ENCODE peak calls at places on chromosomes 3 and 15, in nine cellular contexts. U, R, Z, B, D, X, Q, H and K are unnamed samples.

GRCh38 chr3:51311055-51311454 is 74.0 kb upstream of the MANF start:
- DNase-seq in U (no peak), R (no peak), Z (peak), B (no peak), D (no peak), X (no peak), Q (no peak), H (no peak), K (peak)

GRCh38 chr3:45536316-45536715 is 58.2 kb upstream of the LIMD1 start:
- DNase-seq in U (no peak), R (no peak), Z (no peak), B (no peak), D (no peak), X (no peak), Q (no peak), H (no peak), K (no peak)

GRCh38 chr3:113441051-113441770 is at the start of gene CFAP44:
- DNase-seq in U (peak), R (peak), Z (no peak), B (peak), D (peak), X (no peak), Q (no peak), H (peak), K (no peak)

GRCh38 chr3:195761503-195762248 is 40.9 kb downstream of the MUC20 start:
- DNase-seq in U (no peak), R (no peak), Z (no peak), B (no peak), D (no peak), X (no peak), Q (no peak), H (no peak), K (no peak)

GRCh38 chr3:66554178-66554577 is 53.4 kb upstream of the LRIG1 start:
- DNase-seq in U (no peak), R (no peak), Z (no peak), B (no peak), D (no peak), X (no peak), Q (no peak), H (no peak), K (no peak)

GRCh38 chr15:69943637-69944036 is 154.1 kb downstream of the TLE3 start:
- DNase-seq in U (no peak), R (no peak), Z (no peak), B (no peak), D (no peak), X (no peak), Q (no peak), H (no peak), K (no peak)

GRCh38 chr3:94734201-94734600 is 671.3 kb downstream of the NSUN3 start:
- DNase-seq in U (no peak), R (no peak), Z (no peak), B (no peak), D (no peak), X (no peak), Q (no peak), H (no peak), K (no peak)

GRCh38 chr3:27093771-27094170 is 275.4 kb downstream of the NEK10 start:
- DNase-seq in U (no peak), R (no peak), Z (no peak), B (no peak), D (no peak), X (no peak), Q (no peak), H (no peak), K (no peak)

GRCh38 chr3:108485146-108485545 is 25.2 kb downstream of the MYH15 start:
- DNase-seq in U (no peak), R (no peak), Z (peak), B (no peak), D (peak), X (no peak), Q (no peak), H (no peak), K (no peak)

GRCh38 chr15:41870689-41871081 is 23.2 kb downstream of the SPTBN5 start:
- DNase-seq in U (peak), R (no peak), Z (no peak), B (peak), D (no peak), X (no peak), Q (no peak), H (peak), K (no peak)

GRCh38 chr15:24857094-24857437 is 97.7 kb upstream of the SNRPN start:
- DNase-seq in U (no peak), R (no peak), Z (no peak), B (no peak), D (no peak), X (no peak), Q (no peak), H (no peak), K (no peak)

GRCh38 chr3:71658131-71658530 is 67.1 kb downstream of the EIF4E3 start:
- DNase-seq in U (no peak), R (peak), Z (no peak), B (no peak), D (no peak), X (no peak), Q (peak), H (no peak), K (peak)

GRCh38 chr3:25910997-25911396 is 121.1 kb downstream of the OXSM start:
- DNase-seq in U (peak), R (no peak), Z (peak), B (peak), D (no peak), X (no peak), Q (no peak), H (peak), K (peak)

GRCh38 chr3:147383617-147384016 is 22.7 kb downstream of the ZIC4 start:
- DNase-seq in U (no peak), R (no peak), Z (no peak), B (no peak), D (no peak), X (no peak), Q (no peak), H (no peak), K (no peak)

GRCh38 chr15:83282141-83282540 is 2.3 kb downstream of the BNC1 start:
- DNase-seq in U (no peak), R (no peak), Z (no peak), B (no peak), D (no peak), X (no peak), Q (no peak), H (no peak), K (no peak)

GRCh38 chr15:59632714-59633113 is 21.1 kb downstream of the GCNT3 start:
- DNase-seq in U (no peak), R (no peak), Z (peak), B (no peak), D (no peak), X (no peak), Q (no peak), H (no peak), K (peak)

GRCh38 chr15:32838820-32839219 is 121.0 kb downstream of the GREM1 start:
- DNase-seq in U (no peak), R (peak), Z (no peak), B (no peak), D (no peak), X (no peak), Q (peak), H (no peak), K (no peak)

GRCh38 chr15:63348392-63348791 is 33.3 kb downstream of the CA12 start:
- DNase-seq in U (no peak), R (peak), Z (no peak), B (no peak), D (peak), X (no peak), Q (peak), H (no peak), K (no peak)

GRCh38 chr15:71440479-71441071 is 325.3 kb downstream of the THSD4 start:
- DNase-seq in U (no peak), R (no peak), Z (no peak), B (no peak), D (no peak), X (peak), Q (peak), H (no peak), K (peak)

GRCh38 chr15:74725845-74726773 is 781 bp upstream of the CYP1A1 start:
- DNase-seq in U (peak), R (no peak), Z (peak), B (peak), D (no peak), X (no peak), Q (peak), H (peak), K (peak)

GRCh38 chr15:80620931-80621330 is 74.2 kb upstream of the ABHD17C start:
- DNase-seq in U (no peak), R (no peak), Z (no peak), B (no peak), D (no peak), X (no peak), Q (no peak), H (no peak), K (no peak)

GRCh38 chr3:193768069-193768391 is 175.0 kb downstream of the OPA1 start:
- DNase-seq in U (no peak), R (no peak), Z (no peak), B (no peak), D (no peak), X (peak), Q (no peak), H (no peak), K (no peak)

GRCh38 chr15:71251548-71252035 is 136.3 kb downstream of the THSD4 start:
- DNase-seq in U (no peak), R (no peak), Z (no peak), B (no peak), D (no peak), X (no peak), Q (no peak), H (no peak), K (no peak)

GRCh38 chr15:43135351-43135750 is 2.0 kb downstream of the TMEM62 start:
- DNase-seq in U (no peak), R (no peak), Z (no peak), B (no peak), D (no peak), X (no peak), Q (peak), H (no peak), K (no peak)

GRCh38 chr15:71011503-71012155 is 103.6 kb upstream of the THSD4 start:
- DNase-seq in U (no peak), R (no peak), Z (peak), B (no peak), D (no peak), X (no peak), Q (no peak), H (no peak), K (peak)

GRCh38 chr3:64748244-64748894 is 60.6 kb upstream of the ADAMTS9 start:
- DNase-seq in U (no peak), R (no peak), Z (no peak), B (no peak), D (no peak), X (no peak), Q (no peak), H (no peak), K (no peak)